ENCODE peak calls at places on chromosomes 4 and X, in four cellular contexts. T is stimulated activated CD4-positive, alpha-beta T cell treated with anti-CD3 and anti-CD28 coated beads, Interleukin-4, amount 100 ng/mL, for 1 hour; R is aorta; F is T1000. G is an unnamed sample.
A peak's percentile ranks its signal among the peaks of the same experiment; 100 is the strongest.

GRCh38 chr4:4524364-4524763 is 17.5 kb downstream of the STX18 start:
- DNase-seq in F (no peak), T (peak; percentile 11), R (no peak), G (peak; percentile 84)

GRCh38 chr4:143558823-143559756 is 45.6 kb downstream of the SMARCA5 start:
- DNase-seq in T (peak; percentile 67), F (peak; percentile 2), R (peak; percentile 76), G (peak; percentile 93)

GRCh38 chr4:39730067-39730466 is 32.1 kb downstream of the UBE2K start:
- DNase-seq in F (no peak), R (no peak), T (no peak), G (no peak)

GRCh38 chrX:69185886-69186285 is 20.6 kb upstream of the PJA1 start:
- DNase-seq in F (no peak), R (no peak), T (no peak), G (no peak)

GRCh38 chr4:17613761-17614415 is 553 bp upstream of the MED28 start:
- DNase-seq in R (no peak), F (peak; percentile 83), T (peak; percentile 7), G (peak; percentile 80)

GRCh38 chr4:2914220-2915126 is 48.7 kb downstream of the NOP14 start:
- DNase-seq in R (peak; percentile 31), F (no peak), T (no peak), G (no peak)

GRCh38 chr4:127580891-127581290 is 51.9 kb upstream of the INTU start:
- DNase-seq in F (no peak), T (no peak), R (no peak), G (no peak)

GRCh38 chr4:188403272-188403671 is 264.0 kb downstream of the TRIML1 start:
- DNase-seq in F (peak; percentile 7), T (no peak), R (no peak), G (no peak)

GRCh38 chr4:8182858-8183725 is 16.0 kb upstream of the SH3TC1 start:
- DNase-seq in R (peak; percentile 78), T (no peak), F (peak; percentile 95), G (peak; percentile 86)

GRCh38 chr4:88938138-88938537 is 118.8 kb downstream of the FAM13A start:
- DNase-seq in R (no peak), T (no peak), F (no peak), G (no peak)

GRCh38 chr4:136687118-136687517 is 845.2 kb downstream of the PCDH18 start:
- DNase-seq in F (no peak), T (no peak), R (no peak), G (peak; percentile 61)